ENCODE peak calls at places on chromosomes 1 and 21, in nine cellular contexts. Q is brain microvascular endothelial cell, P is fibroblast of lung, X is heart right ventricle, I is astrocyte, V is sigmoid colon, C is lower lobe of right lung, B is PC-9, F is cardiac muscle cell. J is an unnamed sample.

GRCh38 chr1:106768077-106768476 is 288.4 kb upstream of the PRMT6 start:
- DNase-seq in Q (peak; percentile 18), P (peak; percentile 42), X (no peak), I (no peak), V (no peak), C (no peak), B (no peak), F (peak; percentile 2), J (no peak)

GRCh38 chr1:155645648-155646047 is 35.6 kb downstream of the MSTO1 start:
- DNase-seq in Q (no peak), P (no peak), X (no peak), I (peak; percentile 31), V (no peak), C (no peak), B (no peak), F (peak; percentile 52), J (no peak)

GRCh38 chr1:77833521-77834100 is 54.2 kb downstream of the MIGA1 start:
- DNase-seq in Q (peak; percentile 12), P (no peak), X (no peak), I (no peak), V (no peak), C (no peak), B (no peak), F (peak; percentile 19), J (no peak)

GRCh38 chr21:26532208-26532607 is 40.9 kb downstream of the CYYR1 start:
- DNase-seq in Q (no peak), P (no peak), X (no peak), I (no peak), V (no peak), C (no peak), B (no peak), F (no peak), J (no peak)

GRCh38 chr1:205374205-205375078 is 17.7 kb upstream of the KLHDC8A start:
- DNase-seq in Q (peak; percentile 76), P (peak; percentile 78), X (no peak), I (peak; percentile 87), V (no peak), C (no peak), B (peak; percentile 18), F (peak; percentile 67), J (no peak)

GRCh38 chr1:51264470-51264869 is 28.4 kb downstream of the RNF11 start:
- DNase-seq in Q (peak; percentile 87), P (peak; percentile 91), X (peak; percentile 14), I (peak; percentile 99), V (no peak), C (no peak), B (peak; percentile 35), F (peak; percentile 89), J (peak; percentile 78)

GRCh38 chr21:45846373-45847160 is 135.0 kb upstream of the COL6A1 start:
- DNase-seq in Q (no peak), P (peak; percentile 57), X (peak; percentile 20), I (no peak), V (peak; percentile 92), C (no peak), B (no peak), F (peak; percentile 60), J (no peak)

GRCh38 chr1:11501906-11502485 is 23.0 kb downstream of the DISP3 start:
- DNase-seq in Q (no peak), P (no peak), X (no peak), I (no peak), V (peak; percentile 43), C (no peak), B (no peak), F (no peak), J (no peak)

GRCh38 chr1:48938975-48939374 is 162.3 kb upstream of the BEND5 start:
- DNase-seq in Q (no peak), P (no peak), X (no peak), I (peak; percentile 46), V (no peak), C (no peak), B (no peak), F (no peak), J (no peak)

GRCh38 chr1:246428542-246429308 is 78.4 kb downstream of the SMYD3 start:
- DNase-seq in Q (peak; percentile 93), P (peak; percentile 92), X (no peak), I (peak; percentile 99), V (no peak), C (no peak), B (no peak), F (peak; percentile 90), J (peak; percentile 57)

GRCh38 chr21:16752109-16752508 is 760.7 kb upstream of the CXADR start:
- DNase-seq in Q (no peak), P (no peak), X (no peak), I (no peak), V (no peak), C (no peak), B (no peak), F (no peak), J (no peak)

GRCh38 chr1:1670866-1671265 is 12.1 kb upstream of the CDK11B start:
- DNase-seq in Q (no peak), P (no peak), X (no peak), I (no peak), V (peak; percentile 60), C (peak; percentile 29), B (no peak), F (no peak), J (no peak)

GRCh38 chr1:10736623-10737267 is 59.7 kb downstream of the CASZ1 start:
- DNase-seq in Q (no peak), P (no peak), X (no peak), I (no peak), V (no peak), C (peak; percentile 86), B (no peak), F (no peak), J (no peak)

GRCh38 chr1:119323216-119323982 is 45.2 kb upstream of the HAO2 start:
- DNase-seq in Q (no peak), P (no peak), X (peak; percentile 20), I (no peak), V (no peak), C (no peak), B (no peak), F (no peak), J (no peak)

GRCh38 chr1:224116131-224116530 is 2.2 kb downstream of the FBXO28 start:
- DNase-seq in Q (no peak), P (peak; percentile 71), X (no peak), I (peak; percentile 51), V (no peak), C (no peak), B (no peak), F (peak; percentile 67), J (peak; percentile 21)

GRCh38 chr1:146012703-146013565 is 8.6 kb downstream of the HJV start:
- DNase-seq in Q (peak; percentile 76), P (peak; percentile 88), X (peak; percentile 60), I (peak; percentile 81), V (peak; percentile 57), C (no peak), B (peak; percentile 43), F (peak; percentile 83), J (peak; percentile 57)

GRCh38 chr21:46109251-46110221 is 11.6 kb downstream of the COL6A2 start:
- DNase-seq in Q (no peak), P (no peak), X (peak; percentile 2), I (no peak), V (peak; percentile 61), C (no peak), B (no peak), F (no peak), J (no peak)

GRCh38 chr1:41726899-41727748 is 191.6 kb downstream of the HIVEP3 start:
- DNase-seq in Q (no peak), P (no peak), X (peak; percentile 71), I (no peak), V (peak; percentile 80), C (peak; percentile 88), B (no peak), F (no peak), J (no peak)

GRCh38 chr1:145994391-145995120 is 1.8 kb downstream of the TXNIP start:
- DNase-seq in Q (no peak), P (no peak), X (no peak), I (no peak), V (peak; percentile 65), C (no peak), B (no peak), F (no peak), J (no peak)

GRCh38 chr1:5855196-5855897 is 136.9 kb downstream of the NPHP4 start:
- DNase-seq in Q (no peak), P (no peak), X (no peak), I (no peak), V (no peak), C (no peak), B (no peak), F (no peak), J (no peak)

GRCh38 chr1:5849550-5849949 is 142.7 kb downstream of the NPHP4 start:
- DNase-seq in Q (no peak), P (no peak), X (no peak), I (no peak), V (no peak), C (no peak), B (no peak), F (no peak), J (no peak)

GRCh38 chr1:5847013-5847654 is 145.1 kb downstream of the NPHP4 start:
- DNase-seq in Q (peak; percentile 7), P (peak; percentile 4), X (no peak), I (peak; percentile 14), V (no peak), C (no peak), B (no peak), F (peak; percentile 39), J (no peak)

GRCh38 chr1:5854754-5855153 is 137.5 kb downstream of the NPHP4 start:
- DNase-seq in Q (no peak), P (no peak), X (no peak), I (no peak), V (no peak), C (no peak), B (no peak), F (no peak), J (no peak)

GRCh38 chr1:5850503-5850902 is 141.7 kb downstream of the NPHP4 start:
- DNase-seq in Q (peak; percentile 3), P (no peak), X (no peak), I (no peak), V (no peak), C (no peak), B (no peak), F (no peak), J (no peak)
- H3K4me3 ChIP-seq in Q (no peak overlapping the region), P (no peak overlapping the region), X (no peak overlapping the region), I (no peak overlapping the region), V (no peak overlapping the region), C (no peak overlapping the region), B (no peak overlapping the region), F (no peak overlapping the region), J (no peak overlapping the region)

GRCh38 chr1:19483261-19483660 is 2.1 kb downstream of the CAPZB start:
- DNase-seq in Q (no peak), P (no peak), X (no peak), I (no peak), V (no peak), C (no peak), B (no peak), F (no peak), J (no peak)
- H3K27ac ChIP-seq in Q (peak overlapping the region; percentile 90), P (peak overlapping the region; percentile 94), X (peak overlapping the region; percentile 99), I (no peak overlapping the region), V (peak overlapping the region; percentile 100), C (peak overlapping the region; percentile 11), B (no peak overlapping the region), F (no peak overlapping the region), J (no peak overlapping the region)

GRCh38 chr21:30962013-30962412 is 76.3 kb downstream of the KRTAP19-8 start:
- DNase-seq in Q (no peak), P (no peak), X (no peak), I (no peak), V (no peak), C (no peak), B (no peak), F (no peak), J (no peak)
- H3K4me3 ChIP-seq in Q (no peak overlapping the region), P (no peak overlapping the region), X (no peak overlapping the region), I (no peak overlapping the region), V (no peak overlapping the region), C (no peak overlapping the region), B (no peak overlapping the region), F (no peak overlapping the region), J (no peak overlapping the region)

GRCh38 chr1:116375884-116376733 is 3.1 kb downstream of the ATP1A1 start:
- DNase-seq in Q (peak; percentile 74), P (peak; percentile 88), X (peak; percentile 66), I (peak; percentile 78), V (peak; percentile 93), C (peak; percentile 85), B (peak; percentile 67), F (peak; percentile 80), J (no peak)
- H3K27ac ChIP-seq in Q (peak overlapping the region; percentile 86), P (peak overlapping the region; percentile 57), X (peak overlapping the region; percentile 98), I (peak overlapping the region; percentile 92), V (peak overlapping the region; percentile 98), C (peak overlapping the region; percentile 96), B (peak overlapping the region; percentile 83), F (peak overlapping the region; percentile 97), J (peak overlapping the region; percentile 60)

J was measured in AG04450.